ENCODE peak calls at places on chromosomes 7 and 10, in ten cellular contexts. M, W, O, H, Z, T, D, Y, X and S are unnamed samples.

GRCh38 chr10:60778214-60778977 is at the start of gene CDK1:
- DNase-seq in M (peak), W (peak), O (peak), H (peak), Z (peak), T (peak), D (peak), Y (peak), X (peak), S (peak)

GRCh38 chr10:16728266-16728665 is 89.0 kb downstream of the RSU1 start:
- DNase-seq in M (no peak), W (no peak), O (no peak), H (no peak), Z (no peak), T (no peak), D (no peak), Y (no peak), X (no peak), S (peak)

GRCh38 chr7:100441641-100442535 is 5.6 kb upstream of the PPP1R35 start:
- DNase-seq in M (no peak), W (no peak), O (no peak), H (no peak), Z (no peak), T (no peak), D (no peak), Y (no peak), X (no peak), S (no peak)

GRCh38 chr7:159125944-159126248 is 18.8 kb downstream of the VIPR2 start:
- DNase-seq in M (peak), W (no peak), O (no peak), H (no peak), Z (peak), T (no peak), D (no peak), Y (no peak), X (no peak), S (no peak)

GRCh38 chr10:132422169-132422691 is 25.2 kb downstream of the PWWP2B start:
- DNase-seq in M (no peak), W (no peak), O (no peak), H (no peak), Z (no peak), T (peak), D (no peak), Y (no peak), X (peak), S (no peak)

GRCh38 chr10:6011558-6011957 is 34.2 kb upstream of the IL15RA start:
- DNase-seq in M (no peak), W (no peak), O (no peak), H (no peak), Z (no peak), T (no peak), D (no peak), Y (no peak), X (no peak), S (no peak)

GRCh38 chr10:35194906-35195305 is 68.3 kb downstream of the CREM start:
- DNase-seq in M (no peak), W (no peak), O (no peak), H (no peak), Z (no peak), T (no peak), D (no peak), Y (no peak), X (peak), S (no peak)

GRCh38 chr7:17706734-17707133 is 233.6 kb downstream of the SNX13 start:
- DNase-seq in M (peak), W (no peak), O (peak), H (peak), Z (peak), T (peak), D (peak), Y (peak), X (peak), S (no peak)

GRCh38 chr7:99990417-99990816 is 14.6 kb upstream of the AZGP1 start:
- DNase-seq in M (no peak), W (no peak), O (no peak), H (no peak), Z (no peak), T (peak), D (no peak), Y (no peak), X (no peak), S (peak)

GRCh38 chr7:8378349-8379019 is 54.9 kb upstream of the NXPH1 start:
- DNase-seq in M (no peak), W (no peak), O (no peak), H (no peak), Z (no peak), T (no peak), D (no peak), Y (no peak), X (no peak), S (no peak)

GRCh38 chr7:140054751-140055150 is 8.0 kb downstream of the PARP12 start:
- DNase-seq in M (no peak), W (no peak), O (no peak), H (no peak), Z (no peak), T (no peak), D (no peak), Y (no peak), X (no peak), S (no peak)

GRCh38 chr10:121291376-121291775 is 306.9 kb downstream of the FGFR2 start:
- DNase-seq in M (no peak), W (no peak), O (no peak), H (no peak), Z (no peak), T (no peak), D (no peak), Y (no peak), X (no peak), S (no peak)

GRCh38 chr7:79055722-79056415 is 397.6 kb downstream of the MAGI2 start:
- DNase-seq in M (no peak), W (no peak), O (no peak), H (no peak), Z (no peak), T (no peak), D (no peak), Y (no peak), X (no peak), S (no peak)

GRCh38 chr7:1678070-1678543 is 8.0 kb downstream of the ELFN1 start:
- DNase-seq in M (no peak), W (no peak), O (no peak), H (peak), Z (peak), T (peak), D (no peak), Y (no peak), X (no peak), S (no peak)

GRCh38 chr7:134646425-134647305 is at the start of gene BPGM:
- DNase-seq in M (peak), W (peak), O (peak), H (peak), Z (peak), T (peak), D (peak), Y (peak), X (peak), S (peak)

GRCh38 chr7:116863168-116863670 is 832 bp downstream of the CAPZA2 start:
- DNase-seq in M (no peak), W (no peak), O (peak), H (no peak), Z (no peak), T (peak), D (peak), Y (no peak), X (peak), S (no peak)

GRCh38 chr7:7909376-7909775 is 59.2 kb upstream of the GLCCI1 start:
- DNase-seq in M (no peak), W (no peak), O (no peak), H (no peak), Z (no peak), T (no peak), D (no peak), Y (no peak), X (no peak), S (no peak)